ENCODE peak calls at places on chromosomes 6 and 20, in eight cellular contexts. One of them, this sample, is unnamed.

GRCh38 chr20:4814696-4815252 is 93.1 kb downstream of the PRND start:
- DNase-seq in GM10248: peak; percentile 71
- DNase-seq in effector memory CD4-positive, alpha-beta T cell: peak; percentile 81
- DNase-seq in hepatocyte: no peak
- DNase-seq in HTR-8/SVneo: no peak
- DNase-seq in transverse colon: peak; percentile 64
- DNase-seq in cardiac fibroblast: no peak
- DNase-seq in activated CD8-positive, alpha-beta memory T cell treated with anti-CD3 and anti-CD28 coated beads for 1 hour: peak; percentile 52
- DNase-seq in this sample: no peak

GRCh38 chr6:2900821-2901644 is 2.1 kb downstream of the SERPINB9 start:
- DNase-seq in activated CD8-positive, alpha-beta memory T cell treated with anti-CD3 and anti-CD28 coated beads for 1 hour: no peak
- DNase-seq in cardiac fibroblast: peak; percentile 45
- DNase-seq in HTR-8/SVneo: no peak
- DNase-seq in transverse colon: no peak
- DNase-seq in effector memory CD4-positive, alpha-beta T cell: no peak
- DNase-seq in hepatocyte: no peak
- DNase-seq in GM10248: no peak
- DNase-seq in this sample: peak; percentile 68

GRCh38 chr6:121285041-121285440 is 49.2 kb downstream of the TBC1D32 start:
- DNase-seq in HTR-8/SVneo: no peak
- DNase-seq in cardiac fibroblast: peak; percentile 62
- DNase-seq in activated CD8-positive, alpha-beta memory T cell treated with anti-CD3 and anti-CD28 coated beads for 1 hour: no peak
- DNase-seq in transverse colon: no peak
- DNase-seq in GM10248: no peak
- DNase-seq in hepatocyte: no peak
- DNase-seq in effector memory CD4-positive, alpha-beta T cell: no peak
- DNase-seq in this sample: no peak

GRCh38 chr6:107845777-107846176 is 21.7 kb upstream of the SCML4 start:
- DNase-seq in activated CD8-positive, alpha-beta memory T cell treated with anti-CD3 and anti-CD28 coated beads for 1 hour: no peak
- DNase-seq in HTR-8/SVneo: no peak
- DNase-seq in effector memory CD4-positive, alpha-beta T cell: no peak
- DNase-seq in transverse colon: no peak
- DNase-seq in GM10248: no peak
- DNase-seq in cardiac fibroblast: no peak
- DNase-seq in hepatocyte: no peak
- DNase-seq in this sample: no peak

GRCh38 chr20:17654649-17655285 is 27.3 kb downstream of the RRBP1 start:
- DNase-seq in HTR-8/SVneo: peak; percentile 42
- DNase-seq in activated CD8-positive, alpha-beta memory T cell treated with anti-CD3 and anti-CD28 coated beads for 1 hour: no peak
- DNase-seq in cardiac fibroblast: peak; percentile 72
- DNase-seq in hepatocyte: peak; percentile 64
- DNase-seq in transverse colon: peak; percentile 52
- DNase-seq in GM10248: no peak
- DNase-seq in effector memory CD4-positive, alpha-beta T cell: no peak
- DNase-seq in this sample: peak; percentile 47

GRCh38 chr6:22029169-22029568 is 267.7 kb downstream of the PRL start:
- DNase-seq in effector memory CD4-positive, alpha-beta T cell: no peak
- DNase-seq in HTR-8/SVneo: no peak
- DNase-seq in activated CD8-positive, alpha-beta memory T cell treated with anti-CD3 and anti-CD28 coated beads for 1 hour: no peak
- DNase-seq in cardiac fibroblast: peak; percentile 23
- DNase-seq in transverse colon: no peak
- DNase-seq in GM10248: no peak
- DNase-seq in hepatocyte: no peak
- DNase-seq in this sample: no peak

GRCh38 chr20:18971574-18971973 is 158.0 kb downstream of the SCP2D1 start:
- DNase-seq in activated CD8-positive, alpha-beta memory T cell treated with anti-CD3 and anti-CD28 coated beads for 1 hour: no peak
- DNase-seq in HTR-8/SVneo: no peak
- DNase-seq in cardiac fibroblast: no peak
- DNase-seq in effector memory CD4-positive, alpha-beta T cell: no peak
- DNase-seq in hepatocyte: no peak
- DNase-seq in GM10248: no peak
- DNase-seq in transverse colon: no peak
- DNase-seq in this sample: no peak

GRCh38 chr6:161038229-161039003 is 46.8 kb downstream of the MAP3K4 start:
- DNase-seq in GM10248: peak; percentile 31
- DNase-seq in transverse colon: peak; percentile 24
- DNase-seq in hepatocyte: no peak
- DNase-seq in cardiac fibroblast: peak; percentile 70
- DNase-seq in effector memory CD4-positive, alpha-beta T cell: no peak
- DNase-seq in activated CD8-positive, alpha-beta memory T cell treated with anti-CD3 and anti-CD28 coated beads for 1 hour: no peak
- DNase-seq in HTR-8/SVneo: peak; percentile 40
- DNase-seq in this sample: peak; percentile 62

GRCh38 chr6:2108700-2109306 is 136.6 kb downstream of the GMDS start:
- DNase-seq in effector memory CD4-positive, alpha-beta T cell: no peak
- DNase-seq in GM10248: no peak
- DNase-seq in transverse colon: no peak
- DNase-seq in HTR-8/SVneo: no peak
- DNase-seq in hepatocyte: no peak
- DNase-seq in cardiac fibroblast: no peak
- DNase-seq in activated CD8-positive, alpha-beta memory T cell treated with anti-CD3 and anti-CD28 coated beads for 1 hour: no peak
- DNase-seq in this sample: no peak

GRCh38 chr6:160992323-160993314 is 1.1 kb downstream of the MAP3K4 start:
- DNase-seq in effector memory CD4-positive, alpha-beta T cell: peak; percentile 32
- DNase-seq in HTR-8/SVneo: peak; percentile 50
- DNase-seq in transverse colon: peak; percentile 51
- DNase-seq in hepatocyte: peak; percentile 80
- DNase-seq in cardiac fibroblast: peak; percentile 86
- DNase-seq in activated CD8-positive, alpha-beta memory T cell treated with anti-CD3 and anti-CD28 coated beads for 1 hour: peak; percentile 15
- DNase-seq in GM10248: peak; percentile 43
- DNase-seq in this sample: peak; percentile 46

GRCh38 chr6:51513891-51514290 is 573.5 kb downstream of the PKHD1 start:
- DNase-seq in HTR-8/SVneo: no peak
- DNase-seq in cardiac fibroblast: no peak
- DNase-seq in activated CD8-positive, alpha-beta memory T cell treated with anti-CD3 and anti-CD28 coated beads for 1 hour: no peak
- DNase-seq in hepatocyte: no peak
- DNase-seq in transverse colon: no peak
- DNase-seq in GM10248: no peak
- DNase-seq in effector memory CD4-positive, alpha-beta T cell: no peak
- DNase-seq in this sample: no peak

GRCh38 chr20:35458388-35458787 is 3.0 kb downstream of the CEP250 start:
- DNase-seq in HTR-8/SVneo: no peak
- DNase-seq in cardiac fibroblast: no peak
- DNase-seq in activated CD8-positive, alpha-beta memory T cell treated with anti-CD3 and anti-CD28 coated beads for 1 hour: no peak
- DNase-seq in hepatocyte: no peak
- DNase-seq in effector memory CD4-positive, alpha-beta T cell: no peak
- DNase-seq in transverse colon: no peak
- DNase-seq in GM10248: no peak
- DNase-seq in this sample: no peak

GRCh38 chr6:90216081-90216977 is 80.3 kb downstream of the BACH2 start:
- DNase-seq in activated CD8-positive, alpha-beta memory T cell treated with anti-CD3 and anti-CD28 coated beads for 1 hour: no peak
- DNase-seq in effector memory CD4-positive, alpha-beta T cell: peak; percentile 50
- DNase-seq in cardiac fibroblast: no peak
- DNase-seq in GM10248: no peak
- DNase-seq in hepatocyte: peak; percentile 53
- DNase-seq in transverse colon: peak; percentile 20
- DNase-seq in HTR-8/SVneo: no peak
- DNase-seq in this sample: no peak

GRCh38 chr6:79440590-79440989 is 96.6 kb downstream of the LCA5 start:
- DNase-seq in transverse colon: no peak
- DNase-seq in HTR-8/SVneo: no peak
- DNase-seq in cardiac fibroblast: no peak
- DNase-seq in effector memory CD4-positive, alpha-beta T cell: no peak
- DNase-seq in hepatocyte: no peak
- DNase-seq in activated CD8-positive, alpha-beta memory T cell treated with anti-CD3 and anti-CD28 coated beads for 1 hour: no peak
- DNase-seq in GM10248: no peak
- DNase-seq in this sample: no peak

GRCh38 chr6:80541186-80541585 is 434.7 kb downstream of the BCKDHB start:
- DNase-seq in hepatocyte: no peak
- DNase-seq in cardiac fibroblast: peak; percentile 48
- DNase-seq in HTR-8/SVneo: peak; percentile 23
- DNase-seq in transverse colon: no peak
- DNase-seq in GM10248: no peak
- DNase-seq in activated CD8-positive, alpha-beta memory T cell treated with anti-CD3 and anti-CD28 coated beads for 1 hour: no peak
- DNase-seq in effector memory CD4-positive, alpha-beta T cell: no peak
- DNase-seq in this sample: no peak

GRCh38 chr20:10961651-10962288 is 288.0 kb upstream of the JAG1 start:
- DNase-seq in effector memory CD4-positive, alpha-beta T cell: no peak
- DNase-seq in HTR-8/SVneo: no peak
- DNase-seq in cardiac fibroblast: no peak
- DNase-seq in hepatocyte: no peak
- DNase-seq in transverse colon: no peak
- DNase-seq in activated CD8-positive, alpha-beta memory T cell treated with anti-CD3 and anti-CD28 coated beads for 1 hour: no peak
- DNase-seq in GM10248: no peak
- DNase-seq in this sample: no peak

GRCh38 chr6:32692019-32692418 is 25.6 kb upstream of the HLA-DQB1 start:
- DNase-seq in transverse colon: peak; percentile 54
- DNase-seq in hepatocyte: peak; percentile 55
- DNase-seq in activated CD8-positive, alpha-beta memory T cell treated with anti-CD3 and anti-CD28 coated beads for 1 hour: peak; percentile 21
- DNase-seq in cardiac fibroblast: no peak
- DNase-seq in effector memory CD4-positive, alpha-beta T cell: peak; percentile 50
- DNase-seq in GM10248: peak; percentile 28
- DNase-seq in HTR-8/SVneo: no peak
- DNase-seq in this sample: no peak

This sample was measured in foreskin melanocyte.